ENCODE peak calls at places on chromosome 5, in eight cellular contexts. Z, L, M, D, Y, V, P and X are unnamed samples.

GRCh38 chr5:157463621-157464407 is 3.8 kb downstream of the NIPAL4 start:
- DNase-seq in Z (no peak), L (no peak), M (no peak), D (peak), Y (no peak), V (no peak), P (peak), X (peak)

GRCh38 chr5:132059043-132059695 is 1.3 kb upstream of the IL3 start:
- DNase-seq in Z (no peak), L (peak), M (peak), D (no peak), Y (no peak), V (peak), P (no peak), X (peak)

GRCh38 chr5:55918097-55919035 is 67.2 kb downstream of the IL31RA start:
- DNase-seq in Z (no peak), L (no peak), M (no peak), D (no peak), Y (no peak), V (no peak), P (no peak), X (no peak)

GRCh38 chr5:142657446-142657845 is 28.4 kb downstream of the FGF1 start:
- DNase-seq in Z (no peak), L (no peak), M (no peak), D (no peak), Y (no peak), V (no peak), P (no peak), X (peak)

GRCh38 chr5:121748690-121749089 is 103.0 kb upstream of the FTMT start:
- DNase-seq in Z (no peak), L (no peak), M (no peak), D (no peak), Y (no peak), V (no peak), P (no peak), X (no peak)

GRCh38 chr5:163354685-163355084 is 82.7 kb upstream of the CCNG1 start:
- DNase-seq in Z (no peak), L (no peak), M (no peak), D (no peak), Y (no peak), V (no peak), P (peak), X (no peak)

GRCh38 chr5:53785924-53786323 is 225.5 kb downstream of the NDUFS4 start:
- DNase-seq in Z (no peak), L (no peak), M (no peak), D (no peak), Y (no peak), V (no peak), P (no peak), X (no peak)

GRCh38 chr5:150303660-150304411 is 1.1 kb upstream of the ARSI start:
- DNase-seq in Z (peak), L (no peak), M (no peak), D (no peak), Y (no peak), V (no peak), P (no peak), X (no peak)

GRCh38 chr5:82358454-82358853 is 80.3 kb upstream of the RPS23 start:
- DNase-seq in Z (peak), L (no peak), M (no peak), D (peak), Y (peak), V (no peak), P (no peak), X (no peak)

GRCh38 chr5:36398137-36398536 is 96.4 kb upstream of the RANBP3L start:
- DNase-seq in Z (peak), L (no peak), M (no peak), D (peak), Y (peak), V (no peak), P (peak), X (no peak)

GRCh38 chr5:119255571-119256356 is 100.1 kb upstream of the TNFAIP8 start:
- DNase-seq in Z (no peak), L (no peak), M (no peak), D (no peak), Y (peak), V (no peak), P (peak), X (no peak)
- TF ChIP-seq CTCF in Z (no peak), L (no peak), M (no peak), D (peak), Y (peak), V (no peak), P (peak), X (no peak)

GRCh38 chr5:38500861-38501260 is 55.6 kb downstream of the LIFR start:
- DNase-seq in Z (peak), L (no peak), M (no peak), D (peak), Y (peak), V (no peak), P (peak), X (no peak)

GRCh38 chr5:38494175-38494574 is 62.3 kb downstream of the LIFR start:
- DNase-seq in Z (no peak), L (no peak), M (no peak), D (no peak), Y (no peak), V (no peak), P (no peak), X (no peak)

DNA sequence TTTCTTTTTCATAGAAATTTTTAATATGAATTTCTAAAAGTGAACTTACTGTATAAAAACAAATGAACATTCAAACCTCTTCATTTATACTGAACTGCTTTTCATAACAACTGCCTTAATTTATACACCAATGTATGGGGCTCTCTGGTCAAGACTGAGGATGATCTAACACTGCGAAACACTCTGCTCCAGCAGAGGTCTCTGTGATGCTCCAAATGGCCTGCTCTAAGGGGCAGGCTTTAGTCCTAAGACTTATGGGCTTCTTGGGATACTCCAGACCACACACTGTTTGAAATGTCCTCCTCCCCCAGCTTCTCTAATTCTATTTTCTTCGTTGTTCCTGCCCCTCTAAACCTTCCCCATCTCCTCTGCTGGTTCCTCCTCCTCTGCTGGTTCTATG is 58.5 kb downstream of the LIFR start:
- DNase-seq in Z (peak), L (no peak), M (no peak), D (peak), Y (peak), V (no peak), P (peak), X (no peak)
- TF ChIP-seq CTCF in Z (peak), L (no peak), M (no peak), D (peak), Y (peak), V (no peak), P (peak), X (no peak)

GRCh38 chr5:126777257-126777973 is 479 bp downstream of the LMNB1 start:
- DNase-seq in Z (peak), L (peak), M (peak), D (peak), Y (peak), V (peak), P (peak), X (peak)
- TF ChIP-seq CTCF in Z (peak), L (peak), M (no peak), D (no peak), Y (peak), V (peak), P (peak), X (no peak)

GRCh38 chr5:156119692-156120091 is 207.3 kb upstream of the SGCD start:
- DNase-seq in Z (no peak), L (no peak), M (no peak), D (no peak), Y (no peak), V (no peak), P (no peak), X (no peak)
- TF ChIP-seq CTCF in Z (no peak), L (no peak), M (no peak), D (no peak), Y (no peak), V (no peak), P (no peak), X (no peak)

GRCh38 chr5:28009526-28010025 is 971.2 kb upstream of the CDH9 start:
- DNase-seq in Z (no peak), L (no peak), M (no peak), D (peak), Y (no peak), V (no peak), P (peak), X (no peak)

GRCh38 chr5:28017178-28017577 is 978.8 kb upstream of the CDH9 start:
- DNase-seq in Z (no peak), L (no peak), M (no peak), D (no peak), Y (no peak), V (no peak), P (no peak), X (no peak)

GRCh38 chr5:28012538-28012937 is 974.2 kb upstream of the CDH9 start:
- DNase-seq in Z (no peak), L (no peak), M (no peak), D (no peak), Y (no peak), V (no peak), P (no peak), X (no peak)

GRCh38 chr5:28014779-28015178 is 976.4 kb upstream of the CDH9 start:
- DNase-seq in Z (peak), L (no peak), M (no peak), D (no peak), Y (peak), V (no peak), P (peak), X (no peak)
- TF ChIP-seq CTCF in Z (peak), L (no peak), M (no peak), D (peak), Y (peak), V (peak), P (peak), X (no peak)

DNA sequence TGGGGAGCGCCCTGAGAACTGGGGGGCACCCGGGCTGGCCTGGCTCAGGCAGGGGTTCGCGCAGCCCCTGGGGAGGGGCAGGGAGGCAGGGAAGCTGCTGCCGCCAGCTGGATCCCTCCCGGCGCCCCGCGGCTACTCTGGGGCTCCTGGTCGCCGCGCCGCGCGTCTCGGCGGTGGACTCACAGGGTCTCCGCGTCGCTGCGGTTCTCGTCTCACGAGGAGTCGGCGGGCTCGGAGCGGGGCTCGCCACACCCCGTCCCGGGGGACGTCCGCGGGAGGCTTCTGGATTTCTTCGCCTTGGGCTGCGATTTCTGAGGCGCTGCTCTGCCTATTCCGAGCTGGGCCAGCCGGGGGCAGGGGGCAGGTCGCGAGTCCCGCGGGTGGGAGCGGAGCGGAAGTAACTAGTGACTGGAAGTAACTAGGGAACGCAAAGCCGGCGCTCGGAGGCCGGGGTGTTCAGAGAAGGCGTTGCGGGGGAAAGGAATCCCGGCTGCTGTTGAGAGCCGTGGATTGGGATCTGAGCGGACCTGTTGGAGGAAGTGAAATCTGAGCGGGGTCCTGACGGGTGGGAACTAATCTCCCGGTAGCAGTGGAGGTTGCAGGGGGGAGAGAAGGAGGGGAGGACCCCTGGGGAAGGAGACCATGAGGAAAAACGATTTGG is 509 bp downstream of the CYSTM1 start:
- DNase-seq in Z (peak), L (peak), M (peak), D (peak), Y (peak), V (peak), P (peak), X (peak)
- TF ChIP-seq CTCF in Z (peak), L (peak), M (no peak), D (peak), Y (peak), V (peak), P (no peak), X (no peak)

DNA sequence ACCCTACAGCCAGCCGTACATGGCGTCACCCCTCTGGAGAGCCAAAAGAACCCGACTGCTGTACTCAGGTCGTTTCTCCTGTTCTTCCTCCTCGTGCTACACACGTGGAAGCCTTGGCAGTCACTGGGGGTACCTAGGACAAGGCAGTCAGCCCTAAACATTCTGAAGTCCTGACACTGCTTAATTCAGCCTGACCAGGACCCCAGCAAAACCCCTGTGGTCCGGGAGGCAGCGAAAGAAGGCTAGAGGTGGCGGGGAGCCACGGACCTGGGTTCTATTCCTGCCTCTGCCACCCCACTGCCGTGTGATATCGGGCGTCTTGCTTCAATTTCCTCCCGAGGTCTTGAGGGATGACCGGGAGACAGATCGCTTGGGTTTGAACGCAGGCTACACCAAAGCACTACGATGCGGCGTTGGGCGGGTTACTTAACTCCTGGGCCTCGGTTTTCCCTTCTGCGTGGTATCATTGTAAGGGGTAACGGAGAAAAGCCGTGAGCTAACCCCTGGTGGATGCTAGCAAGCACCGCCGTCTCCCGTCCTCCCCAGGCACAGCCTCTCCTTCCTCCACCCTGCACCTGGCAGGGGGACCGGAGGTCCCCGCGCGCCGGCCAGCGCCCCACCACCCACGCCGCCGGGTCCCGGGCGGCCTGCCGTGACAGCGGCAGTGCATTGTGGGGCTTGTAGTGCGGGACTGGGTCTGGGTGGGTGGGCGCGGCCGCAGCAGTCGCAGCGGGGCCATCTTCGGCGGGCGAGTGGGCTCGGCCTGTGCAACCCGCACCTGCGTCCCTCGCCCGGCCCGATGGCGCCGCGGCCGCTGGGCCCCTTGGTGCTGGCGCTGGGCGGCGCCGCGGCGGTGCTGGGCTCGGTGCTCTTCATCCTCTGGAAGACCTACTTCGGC is at the start of gene ARL10:
- DNase-seq in Z (peak), L (peak), M (peak), D (peak), Y (peak), V (no peak), P (no peak), X (no peak)
- TF ChIP-seq CTCF in Z (no peak), L (no peak), M (no peak), D (no peak), Y (no peak), V (no peak), P (no peak), X (no peak)

GRCh38 chr5:115840825-115841224 is 540 bp downstream of the ATG12 start:
- DNase-seq in Z (no peak), L (no peak), M (no peak), D (no peak), Y (no peak), V (no peak), P (no peak), X (no peak)

GRCh38 chr5:115841382-115842088 is at the start of the genes AP3S1 and ATG12:
- DNase-seq in Z (peak), L (peak), M (peak), D (peak), Y (peak), V (peak), P (peak), X (peak)

GRCh38 chr5:115843444-115844130 is 1.9 kb downstream of the AP3S1 start:
- DNase-seq in Z (no peak), L (no peak), M (no peak), D (no peak), Y (no peak), V (no peak), P (no peak), X (no peak)

GRCh38 chr5:115842952-115843351 is 1.2 kb downstream of the AP3S1 start:
- DNase-seq in Z (no peak), L (no peak), M (no peak), D (peak), Y (no peak), V (no peak), P (no peak), X (no peak)

DNA sequence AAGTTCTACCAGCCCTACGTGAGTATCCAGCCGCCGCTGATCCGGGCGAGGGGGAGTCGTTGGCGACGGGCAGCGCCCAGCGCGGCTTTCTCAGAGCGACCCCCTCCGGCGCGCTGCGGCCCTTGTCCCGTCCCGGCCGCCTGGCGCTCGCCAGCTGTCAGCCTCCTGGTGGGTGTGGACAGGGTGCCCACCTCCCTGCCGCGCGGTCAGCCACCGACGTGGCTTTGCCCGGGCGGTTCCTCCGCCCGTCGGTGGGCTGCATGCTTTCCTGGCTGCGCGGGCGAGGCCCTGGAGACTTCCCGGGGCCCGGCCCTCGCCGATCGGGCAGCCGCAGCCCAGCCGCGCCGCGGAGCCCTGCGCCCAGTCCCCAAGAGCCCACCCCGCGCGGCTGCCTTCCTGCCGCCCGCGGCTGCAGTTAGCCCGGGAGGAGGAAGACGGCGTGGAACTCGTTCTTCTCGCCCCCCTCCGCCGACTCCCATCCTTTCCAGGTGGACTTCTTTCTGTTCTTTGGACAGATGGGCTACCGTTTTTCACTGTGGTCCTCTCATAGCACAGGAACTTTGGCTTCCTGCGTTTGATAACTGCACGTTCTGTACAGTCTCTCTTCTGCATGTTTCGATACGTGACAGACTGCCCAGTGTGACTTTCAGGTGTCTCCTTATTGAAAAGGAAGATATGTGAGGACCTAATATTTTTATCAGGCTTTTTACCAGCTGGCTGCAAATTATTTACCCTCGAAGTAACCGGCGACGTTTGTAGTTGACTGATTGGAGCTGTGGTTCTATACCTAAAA is 550 bp downstream of the AP3S1 start:
- DNase-seq in Z (no peak), L (no peak), M (no peak), D (no peak), Y (no peak), V (peak), P (peak), X (no peak)
- TF ChIP-seq CTCF in Z (no peak), L (peak), M (no peak), D (no peak), Y (no peak), V (peak), P (no peak), X (peak)

GRCh38 chr5:133314086-133314485 is 262.3 kb downstream of the HSPA4 start:
- DNase-seq in Z (no peak), L (no peak), M (no peak), D (no peak), Y (no peak), V (no peak), P (no peak), X (no peak)

GRCh38 chr5:133319244-133319643 is 267.4 kb downstream of the HSPA4 start:
- DNase-seq in Z (no peak), L (no peak), M (no peak), D (no peak), Y (no peak), V (no peak), P (no peak), X (no peak)

GRCh38 chr5:133317558-133317957 is 265.7 kb downstream of the HSPA4 start:
- DNase-seq in Z (no peak), L (no peak), M (no peak), D (no peak), Y (no peak), V (no peak), P (no peak), X (no peak)

GRCh38 chr5:133319905-133320520 is 268.2 kb downstream of the HSPA4 start:
- DNase-seq in Z (no peak), L (no peak), M (no peak), D (no peak), Y (no peak), V (no peak), P (peak), X (no peak)

GRCh38 chr5:133316346-133317343 is 264.8 kb downstream of the HSPA4 start:
- DNase-seq in Z (no peak), L (no peak), M (no peak), D (no peak), Y (peak), V (no peak), P (peak), X (no peak)
- TF ChIP-seq CTCF in Z (no peak), L (no peak), M (no peak), D (peak), Y (peak), V (peak), P (peak), X (no peak)

GRCh38 chr5:143860211-143860610 is 48.2 kb downstream of the HMHB1 start:
- DNase-seq in Z (no peak), L (no peak), M (no peak), D (no peak), Y (no peak), V (no peak), P (no peak), X (no peak)
- TF ChIP-seq CTCF in Z (no peak), L (no peak), M (no peak), D (no peak), Y (peak), V (no peak), P (no peak), X (no peak)